ENCODE peak calls at places on chromosomes 1 and 21, in five cellular contexts. L, Q, Z, F and V are unnamed samples.
A peak's percentile ranks its signal among the peaks of the same experiment; 100 is the strongest.

GRCh38 chr1:47175227-47175934 is 14.5 kb downstream of the PDZK1IP1 start:
- DNase-seq in L (peak; percentile 59), Q (no peak), Z (peak; percentile 19), F (peak; percentile 78), V (peak; percentile 33)

GRCh38 chr1:21857840-21858670 is 46.0 kb downstream of the LDLRAD2 start:
- DNase-seq in Q (no peak), L (no peak), F (no peak), Z (no peak), V (no peak)

GRCh38 chr1:91730781-91731732 is 154.9 kb downstream of the TGFBR3 start:
- DNase-seq in Q (peak; percentile 79), F (peak; percentile 34), Z (no peak), L (peak; percentile 29), V (no peak)

GRCh38 chr1:229037806-229038405 is 233.0 kb upstream of the RAB4A start:
- DNase-seq in Z (no peak), F (no peak), Q (no peak), L (no peak), V (no peak)

GRCh38 chr21:28856588-28857250 is 136.0 kb downstream of the LTN1 start:
- DNase-seq in Z (no peak), L (no peak), Q (no peak), F (no peak), V (no peak)

GRCh38 chr1:119713039-119713537 is 1.4 kb downstream of the PHGDH start:
- DNase-seq in F (no peak), L (no peak), Q (no peak), Z (no peak), V (no peak)

GRCh38 chr1:2971609-2972008 is 49.7 kb upstream of the ACTRT2 start:
- DNase-seq in Z (no peak), L (no peak), Q (no peak), F (no peak), V (no peak)

GRCh38 chr21:37665230-37666024 is 250.8 kb downstream of the KCNJ6 start:
- DNase-seq in F (no peak), Q (no peak), L (no peak), Z (no peak), V (no peak)

GRCh38 chr1:46053734-46054133 is 78.7 kb downstream of the PIK3R3 start:
- DNase-seq in Z (no peak), L (no peak), F (no peak), Q (no peak), V (no peak)

GRCh38 chr1:89381617-89382016 is 17.8 kb downstream of the GBP6 start:
- DNase-seq in Z (no peak), L (no peak), F (no peak), Q (no peak), V (no peak)

GRCh38 chr1:184656221-184656620 is 98.4 kb downstream of the EDEM3 start:
- DNase-seq in Q (no peak), F (no peak), Z (no peak), L (no peak), V (no peak)

GRCh38 chr1:245304698-245305097 is 149.9 kb downstream of the KIF26B start:
- DNase-seq in Z (no peak), F (no peak), L (no peak), Q (no peak), V (no peak)